ENCODE peak calls at places on chromosome 4, in seven cellular contexts. X, N, I, H, T, B and Y are unnamed samples. For H3K4me1, the result is how much of the 10 kb centered on the place peaks cover.

GRCh38 chr4:119493419-119493818 is 135.2 kb downstream of the PDE5A start:
- DNase-seq in X (no peak), N (no peak), I (no peak), H (peak), T (no peak), B (no peak), Y (peak)

GRCh38 chr4:37535872-37536271 is 150.3 kb downstream of the RELL1 start:
- DNase-seq in X (no peak), N (no peak), I (no peak), H (peak), T (no peak), B (no peak), Y (no peak)

GRCh38 chr4:94757192-94758140 is at the start of gene BMPR1B:
- DNase-seq in X (no peak), N (peak), I (no peak), H (peak), T (peak), B (peak), Y (peak)

GRCh38 chr4:186298034-186298647 is 32.2 kb downstream of the F11 start:
- DNase-seq in X (no peak), N (peak), I (no peak), H (no peak), T (peak), B (no peak), Y (no peak)

GRCh38 chr4:158112612-158113011 is 60.2 kb downstream of the GASK1B start:
- DNase-seq in X (no peak), N (no peak), I (no peak), H (no peak), T (no peak), B (no peak), Y (peak)

GRCh38 chr4:39406763-39407583 is at the start of gene KLB:
- DNase-seq in X (peak), N (no peak), I (no peak), H (peak), T (no peak), B (no peak), Y (no peak)

GRCh38 chr4:188778880-188779279 is 639.6 kb downstream of the TRIML1 start:
- DNase-seq in X (no peak), N (no peak), I (no peak), H (peak), T (no peak), B (no peak), Y (no peak)

GRCh38 chr4:87058272-87059073 is 123.7 kb downstream of the AFF1 start:
- DNase-seq in X (no peak), N (peak), I (peak), H (peak), T (no peak), B (no peak), Y (peak)

GRCh38 chr4:132062611-132063239 is 1086.4 kb upstream of the PCDH10 start:
- DNase-seq in X (no peak), N (no peak), I (no peak), H (no peak), T (no peak), B (no peak), Y (no peak)

GRCh38 chr4:48141048-48141447 is 7.0 kb upstream of the TXK start:
- DNase-seq in X (peak), N (peak), I (no peak), H (peak), T (peak), B (no peak), Y (peak)

GRCh38 chr4:53015681-53016080 is 153.6 kb downstream of the RASL11B start:
- DNase-seq in X (no peak), N (peak), I (peak), H (peak), T (peak), B (peak), Y (peak)

GRCh38 chr4:88803600-88804096 is 106.0 kb upstream of the NAP1L5 start:
- DNase-seq in X (no peak), N (no peak), I (no peak), H (peak), T (no peak), B (peak), Y (peak)

GRCh38 chr4:152556283-152556682 is 20.4 kb upstream of the FBXW7 start:
- DNase-seq in X (no peak), N (no peak), I (no peak), H (no peak), T (no peak), B (no peak), Y (no peak)

GRCh38 chr4:148444296-148445070 is 2.3 kb upstream of the NR3C2 start:
- DNase-seq in X (no peak), N (peak), I (no peak), H (peak), T (peak), B (no peak), Y (peak)

GRCh38 chr4:17283832-17284231 is 228.1 kb downstream of the QDPR start:
- DNase-seq in X (no peak), N (no peak), I (no peak), H (no peak), T (no peak), B (no peak), Y (no peak)

GRCh38 chr4:180669637-180670036 is 1573.6 kb upstream of the TENM3 start:
- DNase-seq in X (no peak), N (no peak), I (no peak), H (no peak), T (no peak), B (no peak), Y (no peak)

GRCh38 chr4:38082424-38083374 is 122.5 kb downstream of the PTTG2 start:
- DNase-seq in X (no peak), N (no peak), I (no peak), H (peak), T (no peak), B (no peak), Y (peak)

GRCh38 chr4:37767546-37767945 is 58.9 kb upstream of the PGM2 start:
- DNase-seq in X (no peak), N (no peak), I (no peak), H (peak), T (no peak), B (peak), Y (peak)

GRCh38 chr4:38132140-38132673 is 172.0 kb downstream of the PTTG2 start:
- DNase-seq in X (no peak), N (peak), I (no peak), H (peak), T (peak), B (peak), Y (peak)

GRCh38 chr4:149549911-149550310 is 265.7 kb downstream of the IQCM start:
- DNase-seq in X (no peak), N (peak), I (peak), H (no peak), T (no peak), B (no peak), Y (peak)

GRCh38 chr4:175109933-175110332 is 191.8 kb downstream of the ADAM29 start:
- DNase-seq in X (no peak), N (no peak), I (no peak), H (no peak), T (no peak), B (no peak), Y (no peak)

GRCh38 chr4:184983660-184984356 is 34.5 kb upstream of the HELT start:
- DNase-seq in X (peak), N (peak), I (peak), H (peak), T (peak), B (peak), Y (peak)

GRCh38 chr4:173124209-173124865 is 44.3 kb upstream of the GALNT7 start:
- DNase-seq in X (no peak), N (no peak), I (no peak), H (no peak), T (no peak), B (no peak), Y (no peak)

GRCh38 chr4:177010421-177010820 is 217.7 kb upstream of the VEGFC start:
- DNase-seq in X (no peak), N (no peak), I (no peak), H (peak), T (no peak), B (no peak), Y (no peak)

GRCh38 chr4:146381263-146381872 is 140.4 kb downstream of the SLC10A7 start:
- DNase-seq in X (no peak), N (no peak), I (peak), H (no peak), T (peak), B (no peak), Y (no peak)

GRCh38 chr4:2063557-2064275 is 4.6 kb downstream of the NAT8L start:
- DNase-seq in X (no peak), N (no peak), I (no peak), H (no peak), T (no peak), B (no peak), Y (no peak)

GRCh38 chr4:170025523-170026252 is 507 bp downstream of the MFAP3L start:
- DNase-seq in X (peak), N (peak), I (no peak), H (peak), T (peak), B (peak), Y (peak)

GRCh38 chr4:168560184-168560834 is 63.5 kb downstream of the PALLD start:
- DNase-seq in X (no peak), N (no peak), I (no peak), H (peak), T (no peak), B (no peak), Y (peak)

GRCh38 chr4:147843162-147843561 is 111.3 kb downstream of the ARHGAP10 start:
- DNase-seq in X (peak), N (no peak), I (no peak), H (no peak), T (no peak), B (no peak), Y (no peak)

GRCh38 chr4:3498407-3498806 is 33.8 kb downstream of the LRPAP1 start:
- DNase-seq in X (no peak), N (no peak), I (no peak), H (no peak), T (no peak), B (no peak), Y (no peak)

GRCh38 chr4:3499710-3500109 is 32.5 kb downstream of the LRPAP1 start:
- DNase-seq in X (no peak), N (no peak), I (no peak), H (no peak), T (no peak), B (no peak), Y (no peak)

GRCh38 chr4:3500111-3500510 is 32.1 kb downstream of the LRPAP1 start:
- DNase-seq in X (no peak), N (no peak), I (no peak), H (no peak), T (no peak), B (no peak), Y (no peak)

GRCh38 chr4:3497554-3498389 is 34.5 kb downstream of the LRPAP1 start:
- DNase-seq in X (no peak), N (no peak), I (no peak), H (no peak), T (no peak), B (no peak), Y (no peak)

GRCh38 chr4:3498901-3499510 is 33.2 kb downstream of the LRPAP1 start:
- DNase-seq in X (no peak), N (no peak), I (no peak), H (no peak), T (no peak), B (no peak), Y (no peak)
- H3K4me1 ChIP-seq in X (under half), N (under half), I (under half), H (under half), T (under half), B (under half), Y (under half)

GRCh38 chr4:98659106-98659592 is 738 bp upstream of the TSPAN5 start:
- DNase-seq in X (peak), N (peak), I (peak), H (peak), T (no peak), B (no peak), Y (peak)
- H3K4me1 ChIP-seq in X (under half), N (half or more), I (under half), H (under half), T (under half), B (under half), Y (under half)

DNA sequence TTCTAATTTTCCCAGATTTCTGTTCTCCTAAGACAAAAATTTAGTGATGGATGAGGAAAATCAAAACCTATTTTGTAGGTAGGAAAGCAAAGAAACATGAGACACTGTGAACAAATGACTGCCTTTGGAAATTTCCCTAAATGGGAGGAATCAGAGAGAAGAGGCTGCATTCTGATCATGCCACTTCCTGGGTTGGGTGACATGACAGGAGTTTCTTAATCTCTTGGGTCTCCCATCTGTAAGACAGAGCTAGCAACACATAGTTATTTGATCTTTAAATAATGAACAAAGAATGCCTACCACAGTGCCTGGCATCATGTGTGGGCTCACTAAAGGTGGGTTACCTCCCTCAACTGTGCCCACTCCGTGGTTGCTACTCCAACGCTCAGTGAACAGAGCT is 57.1 kb downstream of the CCDC149 start:
- DNase-seq in X (no peak), N (no peak), I (no peak), H (no peak), T (no peak), B (no peak), Y (peak)
- H3K4me1 ChIP-seq in X (under half), N (under half), I (under half), H (under half), T (under half), B (under half), Y (half or more)

GRCh38 chr4:7190668-7191545 is 1.4 kb upstream of the SORCS2 start:
- DNase-seq in X (no peak), N (no peak), I (no peak), H (no peak), T (no peak), B (no peak), Y (no peak)

GRCh38 chr4:7191546-7192251 is 639 bp upstream of the SORCS2 start:
- DNase-seq in X (no peak), N (no peak), I (no peak), H (no peak), T (no peak), B (no peak), Y (no peak)

GRCh38 chr4:7194251-7195137 is 2.2 kb downstream of the SORCS2 start:
- DNase-seq in X (peak), N (peak), I (no peak), H (peak), T (peak), B (no peak), Y (peak)

GRCh38 chr4:7193040-7193958 is 961 bp downstream of the SORCS2 start:
- DNase-seq in X (no peak), N (peak), I (no peak), H (peak), T (peak), B (no peak), Y (peak)

DNA sequence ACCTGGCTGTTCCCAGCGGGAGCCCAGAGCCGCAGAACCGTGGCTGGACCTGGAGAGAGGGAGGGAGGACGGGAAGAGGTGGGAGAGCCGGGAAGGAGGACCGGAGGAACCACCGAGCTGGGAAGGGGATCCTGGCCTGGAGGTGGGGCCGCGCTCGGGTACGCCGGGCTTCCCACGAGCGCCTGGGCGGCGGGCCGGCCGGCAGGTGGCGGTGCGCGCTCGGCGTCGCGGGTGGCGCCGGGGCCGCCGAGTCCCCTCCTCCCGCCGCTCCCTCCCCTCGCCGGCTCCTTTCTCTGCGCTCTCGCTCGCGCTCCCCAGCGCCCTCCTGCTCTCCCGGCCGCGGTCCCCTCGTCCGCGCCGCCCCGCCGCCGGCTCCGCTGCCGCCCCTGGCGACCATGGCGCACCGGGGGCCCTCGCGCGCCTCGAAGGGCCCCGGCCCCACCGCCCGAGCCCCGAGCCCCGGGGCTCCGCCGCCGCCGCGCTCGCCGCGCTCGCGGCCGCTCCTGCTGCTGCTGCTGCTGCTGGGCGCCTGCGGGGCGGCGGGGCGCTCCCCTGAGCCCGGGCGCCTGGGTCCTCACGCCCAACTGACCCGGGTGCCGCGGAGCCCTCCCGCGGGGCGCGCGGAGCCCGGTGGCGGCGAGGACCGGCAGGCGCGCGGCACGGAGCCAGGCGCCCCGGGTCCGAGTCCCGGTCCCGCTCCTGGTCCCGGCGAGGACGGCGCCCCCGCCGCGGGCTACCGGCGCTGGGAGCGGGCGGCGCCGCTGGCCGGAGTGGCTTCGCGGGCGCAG is at the start of gene SORCS2:
- DNase-seq in X (peak), N (peak), I (peak), H (peak), T (peak), B (peak), Y (peak)
- H3K4me1 ChIP-seq in X (under half), N (under half), I (under half), H (under half), T (under half), B (under half), Y (under half)

DNA sequence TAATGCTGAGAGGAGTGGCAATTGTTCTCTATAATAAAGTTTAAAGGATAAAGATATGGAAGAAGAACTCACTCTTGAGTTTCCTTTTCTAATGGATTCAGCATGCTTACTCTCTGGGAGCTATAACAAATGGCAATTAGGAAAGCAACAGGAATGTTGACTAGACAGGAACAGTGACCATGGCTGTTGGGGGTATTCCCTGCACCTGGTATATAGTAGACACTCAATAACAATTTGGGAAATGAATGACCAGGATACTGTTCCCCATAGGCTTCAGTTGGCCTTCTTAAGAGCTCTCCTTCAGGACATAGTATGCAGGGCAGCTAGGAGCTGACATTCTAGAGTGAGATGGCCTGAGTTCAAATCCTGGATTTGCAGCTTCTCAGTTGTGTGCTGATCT is 1.8 kb downstream of the LIMCH1 start:
- DNase-seq in X (no peak), N (no peak), I (no peak), H (no peak), T (no peak), B (no peak), Y (no peak)
- H3K4me1 ChIP-seq in X (half or more), N (under half), I (under half), H (under half), T (under half), B (under half), Y (under half)

DNA sequence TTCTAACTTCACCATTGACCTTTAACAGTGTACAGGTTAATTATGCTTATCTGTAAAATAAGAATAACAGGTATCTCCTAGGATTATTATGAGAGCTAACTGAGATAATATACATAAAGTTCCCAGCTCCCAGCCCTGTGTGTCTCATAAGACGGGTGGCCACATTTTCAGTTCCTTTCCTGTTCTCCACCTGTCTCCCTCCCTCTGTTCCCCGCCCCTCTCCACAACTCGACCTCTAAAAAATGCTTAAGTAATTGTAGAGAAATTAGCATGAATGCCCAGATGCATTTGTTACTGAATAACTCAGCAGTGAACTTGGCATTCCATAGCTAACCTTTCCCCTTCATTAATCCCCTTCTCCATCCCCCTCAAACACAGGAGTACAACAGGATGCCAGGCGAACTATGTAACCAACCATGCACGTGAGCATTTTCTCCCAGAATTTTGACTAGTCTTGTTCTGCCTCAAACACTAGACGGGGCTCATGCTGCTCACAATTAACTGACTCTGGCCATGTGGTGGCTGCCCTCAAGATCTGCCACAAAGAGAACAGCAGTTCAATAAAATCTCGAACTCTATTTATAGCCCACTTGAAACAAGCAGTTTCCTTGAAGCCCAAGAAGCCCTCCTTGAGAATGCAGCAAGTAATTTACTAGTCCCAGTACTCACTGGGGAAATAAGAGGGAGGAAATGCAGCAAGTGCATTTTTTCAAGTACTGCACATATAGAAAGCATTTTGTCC is 351.2 kb downstream of the ARHGAP24 start:
- DNase-seq in X (peak), N (peak), I (peak), H (peak), T (peak), B (no peak), Y (peak)
- H3K4me1 ChIP-seq in X (half or more), N (under half), I (under half), H (half or more), T (under half), B (under half), Y (half or more)

GRCh38 chr4:143406523-143406922 is 69.8 kb downstream of the GAB1 start:
- DNase-seq in X (no peak), N (no peak), I (no peak), H (peak), T (no peak), B (peak), Y (no peak)

GRCh38 chr4:143403551-143403816 is 66.8 kb downstream of the GAB1 start:
- DNase-seq in X (no peak), N (no peak), I (no peak), H (no peak), T (no peak), B (no peak), Y (no peak)

GRCh38 chr4:143405197-143405730 is 68.6 kb downstream of the GAB1 start:
- DNase-seq in X (no peak), N (no peak), I (no peak), H (no peak), T (no peak), B (no peak), Y (no peak)

GRCh38 chr4:143402776-143403550 is 66.3 kb downstream of the GAB1 start:
- DNase-seq in X (no peak), N (no peak), I (no peak), H (peak), T (no peak), B (no peak), Y (no peak)

GRCh38 chr4:143404555-143404954 is 67.9 kb downstream of the GAB1 start:
- DNase-seq in X (no peak), N (no peak), I (no peak), H (no peak), T (no peak), B (no peak), Y (no peak)
- H3K4me1 ChIP-seq in X (under half), N (under half), I (under half), H (under half), T (under half), B (under half), Y (half or more)